ENCODE peak calls at places on chromosomes 13 and 19, in nine cellular contexts. One of them, this sample, is unnamed.

GRCh38 chr13:106036870-106037269 is 498.6 kb downstream of the EFNB2 start:
- DNase-seq in fibroblast of lung: no peak
- DNase-seq in CD8-positive, alpha-beta T cell: no peak
- DNase-seq in endothelial cell of umbilical vein: no peak
- DNase-seq in heart left ventricle: no peak
- DNase-seq in brain microvascular endothelial cell: no peak
- DNase-seq in adrenal gland: no peak
- DNase-seq in upper lobe of right lung: no peak
- DNase-seq in uterus: no peak
- DNase-seq in this sample: no peak

GRCh38 chr13:113357529-113357928 is 6.4 kb downstream of the GRTP1 start:
- DNase-seq in fibroblast of lung: peak; percentile 81
- DNase-seq in CD8-positive, alpha-beta T cell: no peak
- DNase-seq in endothelial cell of umbilical vein: no peak
- DNase-seq in heart left ventricle: no peak
- DNase-seq in brain microvascular endothelial cell: peak; percentile 71
- DNase-seq in adrenal gland: no peak
- DNase-seq in upper lobe of right lung: no peak
- DNase-seq in uterus: no peak
- DNase-seq in this sample: no peak

GRCh38 chr19:12907166-12907565 is 11.9 kb downstream of the SYCE2 start:
- DNase-seq in fibroblast of lung: no peak
- DNase-seq in CD8-positive, alpha-beta T cell: no peak
- DNase-seq in endothelial cell of umbilical vein: no peak
- DNase-seq in heart left ventricle: no peak
- DNase-seq in brain microvascular endothelial cell: no peak
- DNase-seq in adrenal gland: no peak
- DNase-seq in upper lobe of right lung: no peak
- DNase-seq in uterus: no peak
- DNase-seq in this sample: no peak

GRCh38 chr13:38902551-38902950 is 88.1 kb downstream of the STOML3 start:
- DNase-seq in fibroblast of lung: no peak
- DNase-seq in CD8-positive, alpha-beta T cell: no peak
- DNase-seq in endothelial cell of umbilical vein: no peak
- DNase-seq in heart left ventricle: no peak
- DNase-seq in brain microvascular endothelial cell: no peak
- DNase-seq in adrenal gland: no peak
- DNase-seq in upper lobe of right lung: no peak
- DNase-seq in uterus: no peak
- DNase-seq in this sample: peak; percentile 76

GRCh38 chr13:59750860-59751259 is 412.9 kb downstream of the DIAPH3 start:
- DNase-seq in fibroblast of lung: peak; percentile 86
- DNase-seq in CD8-positive, alpha-beta T cell: no peak
- DNase-seq in endothelial cell of umbilical vein: peak; percentile 4
- DNase-seq in heart left ventricle: no peak
- DNase-seq in brain microvascular endothelial cell: peak; percentile 80
- DNase-seq in adrenal gland: no peak
- DNase-seq in upper lobe of right lung: no peak
- DNase-seq in uterus: no peak
- DNase-seq in this sample: peak; percentile 67

GRCh38 chr13:112587359-112587766 is 590 bp downstream of the TUBGCP3 start:
- DNase-seq in fibroblast of lung: peak; percentile 79
- DNase-seq in CD8-positive, alpha-beta T cell: peak; percentile 69
- DNase-seq in endothelial cell of umbilical vein: peak; percentile 85
- DNase-seq in heart left ventricle: peak; percentile 93
- DNase-seq in brain microvascular endothelial cell: peak; percentile 74
- DNase-seq in adrenal gland: peak; percentile 91
- DNase-seq in upper lobe of right lung: peak; percentile 91
- DNase-seq in uterus: peak; percentile 88
- DNase-seq in this sample: peak; percentile 24

GRCh38 chr19:51691122-51692064 is 1.7 kb upstream of the SPACA6 start:
- DNase-seq in fibroblast of lung: peak; percentile 78
- DNase-seq in CD8-positive, alpha-beta T cell: no peak
- DNase-seq in endothelial cell of umbilical vein: no peak
- DNase-seq in heart left ventricle: no peak
- DNase-seq in brain microvascular endothelial cell: no peak
- DNase-seq in adrenal gland: no peak
- DNase-seq in upper lobe of right lung: no peak
- DNase-seq in uterus: no peak
- DNase-seq in this sample: peak; percentile 27

GRCh38 chr13:98658131-98658530 is 81.2 kb upstream of the STK24 start:
- DNase-seq in fibroblast of lung: no peak
- DNase-seq in CD8-positive, alpha-beta T cell: no peak
- DNase-seq in endothelial cell of umbilical vein: no peak
- DNase-seq in heart left ventricle: no peak
- DNase-seq in brain microvascular endothelial cell: no peak
- DNase-seq in adrenal gland: no peak
- DNase-seq in upper lobe of right lung: no peak
- DNase-seq in uterus: no peak
- DNase-seq in this sample: peak; percentile 40

GRCh38 chr19:47729799-47730520 is 15.4 kb upstream of the NOP53 start:
- DNase-seq in fibroblast of lung: peak; percentile 46
- DNase-seq in CD8-positive, alpha-beta T cell: no peak
- DNase-seq in endothelial cell of umbilical vein: peak; percentile 93
- DNase-seq in heart left ventricle: peak; percentile 91
- DNase-seq in brain microvascular endothelial cell: no peak
- DNase-seq in adrenal gland: no peak
- DNase-seq in upper lobe of right lung: peak; percentile 94
- DNase-seq in uterus: peak; percentile 68
- DNase-seq in this sample: peak; percentile 46

GRCh38 chr13:78827471-78827870 is 168.5 kb upstream of the OBI1 start:
- DNase-seq in fibroblast of lung: no peak
- DNase-seq in CD8-positive, alpha-beta T cell: no peak
- DNase-seq in endothelial cell of umbilical vein: no peak
- DNase-seq in heart left ventricle: no peak
- DNase-seq in brain microvascular endothelial cell: no peak
- DNase-seq in adrenal gland: no peak
- DNase-seq in upper lobe of right lung: no peak
- DNase-seq in uterus: no peak
- DNase-seq in this sample: no peak

GRCh38 chr13:94464771-94465170 is 14.7 kb downstream of the DCT start:
- DNase-seq in fibroblast of lung: peak; percentile 8
- DNase-seq in CD8-positive, alpha-beta T cell: no peak
- DNase-seq in endothelial cell of umbilical vein: no peak
- DNase-seq in heart left ventricle: no peak
- DNase-seq in brain microvascular endothelial cell: no peak
- DNase-seq in adrenal gland: no peak
- DNase-seq in upper lobe of right lung: no peak
- DNase-seq in uterus: no peak
- DNase-seq in this sample: no peak

GRCh38 chr19:43525836-43526771 is 897 bp downstream of the ETHE1 start:
- DNase-seq in fibroblast of lung: no peak
- DNase-seq in CD8-positive, alpha-beta T cell: no peak
- DNase-seq in endothelial cell of umbilical vein: peak; percentile 29
- DNase-seq in heart left ventricle: no peak
- DNase-seq in brain microvascular endothelial cell: no peak
- DNase-seq in adrenal gland: peak; percentile 33
- DNase-seq in upper lobe of right lung: no peak
- DNase-seq in uterus: peak; percentile 28
- DNase-seq in this sample: no peak

GRCh38 chr13:36251528-36251927 is 37.2 kb upstream of the SOHLH2 start:
- DNase-seq in fibroblast of lung: peak; percentile 6
- DNase-seq in CD8-positive, alpha-beta T cell: no peak
- DNase-seq in endothelial cell of umbilical vein: no peak
- DNase-seq in heart left ventricle: no peak
- DNase-seq in brain microvascular endothelial cell: no peak
- DNase-seq in adrenal gland: no peak
- DNase-seq in upper lobe of right lung: no peak
- DNase-seq in uterus: no peak
- DNase-seq in this sample: no peak

GRCh38 chr13:33174491-33174890 is 111.1 kb downstream of the STARD13 start:
- DNase-seq in fibroblast of lung: no peak
- DNase-seq in CD8-positive, alpha-beta T cell: no peak
- DNase-seq in endothelial cell of umbilical vein: no peak
- DNase-seq in heart left ventricle: no peak
- DNase-seq in brain microvascular endothelial cell: no peak
- DNase-seq in adrenal gland: no peak
- DNase-seq in upper lobe of right lung: no peak
- DNase-seq in uterus: no peak
- DNase-seq in this sample: no peak

GRCh38 chr19:12965017-12965811 is 4.2 kb upstream of the DAND5 start:
- DNase-seq in fibroblast of lung: peak; percentile 51
- DNase-seq in CD8-positive, alpha-beta T cell: peak; percentile 75
- DNase-seq in endothelial cell of umbilical vein: peak; percentile 74
- DNase-seq in heart left ventricle: peak; percentile 91
- DNase-seq in brain microvascular endothelial cell: peak; percentile 64
- DNase-seq in adrenal gland: peak; percentile 82
- DNase-seq in upper lobe of right lung: peak; percentile 92
- DNase-seq in uterus: peak; percentile 82
- DNase-seq in this sample: no peak

GRCh38 chr19:50214699-50215543 is 11.5 kb downstream of the MYH14 start:
- DNase-seq in fibroblast of lung: no peak
- DNase-seq in CD8-positive, alpha-beta T cell: no peak
- DNase-seq in endothelial cell of umbilical vein: no peak
- DNase-seq in heart left ventricle: no peak
- DNase-seq in brain microvascular endothelial cell: no peak
- DNase-seq in adrenal gland: no peak
- DNase-seq in upper lobe of right lung: peak; percentile 94
- DNase-seq in uterus: no peak
- DNase-seq in this sample: no peak

GRCh38 chr13:23254506-23254905 is 73.7 kb downstream of the SGCG start:
- DNase-seq in fibroblast of lung: no peak
- DNase-seq in CD8-positive, alpha-beta T cell: no peak
- DNase-seq in endothelial cell of umbilical vein: no peak
- DNase-seq in heart left ventricle: no peak
- DNase-seq in brain microvascular endothelial cell: no peak
- DNase-seq in adrenal gland: no peak
- DNase-seq in upper lobe of right lung: no peak
- DNase-seq in uterus: no peak
- DNase-seq in this sample: no peak

GRCh38 chr19:32876919-32877285 is 7.3 kb upstream of the SLC7A9 start:
- DNase-seq in fibroblast of lung: peak; percentile 63
- DNase-seq in CD8-positive, alpha-beta T cell: no peak
- DNase-seq in endothelial cell of umbilical vein: no peak
- DNase-seq in heart left ventricle: no peak
- DNase-seq in brain microvascular endothelial cell: peak; percentile 75
- DNase-seq in adrenal gland: no peak
- DNase-seq in upper lobe of right lung: peak; percentile 19
- DNase-seq in uterus: no peak
- DNase-seq in this sample: no peak

GRCh38 chr13:23620613-23621315 is 50.6 kb downstream of the TNFRSF19 start:
- DNase-seq in fibroblast of lung: no peak
- DNase-seq in CD8-positive, alpha-beta T cell: no peak
- DNase-seq in endothelial cell of umbilical vein: no peak
- DNase-seq in heart left ventricle: no peak
- DNase-seq in brain microvascular endothelial cell: no peak
- DNase-seq in adrenal gland: no peak
- DNase-seq in upper lobe of right lung: no peak
- DNase-seq in uterus: no peak
- DNase-seq in this sample: no peak

GRCh38 chr13:29497137-29497654 is 98.3 kb downstream of the SLC7A1 start:
- DNase-seq in fibroblast of lung: peak; percentile 65
- DNase-seq in CD8-positive, alpha-beta T cell: no peak
- DNase-seq in endothelial cell of umbilical vein: no peak
- DNase-seq in heart left ventricle: peak; percentile 86
- DNase-seq in brain microvascular endothelial cell: peak; percentile 34
- DNase-seq in adrenal gland: no peak
- DNase-seq in upper lobe of right lung: peak; percentile 65
- DNase-seq in uterus: peak; percentile 63
- DNase-seq in this sample: no peak

GRCh38 chr19:2888739-2889224 is 11.9 kb upstream of the ZNF57 start:
- DNase-seq in fibroblast of lung: peak; percentile 8
- DNase-seq in CD8-positive, alpha-beta T cell: peak; percentile 66
- DNase-seq in endothelial cell of umbilical vein: no peak
- DNase-seq in heart left ventricle: no peak
- DNase-seq in brain microvascular endothelial cell: no peak
- DNase-seq in adrenal gland: no peak
- DNase-seq in upper lobe of right lung: no peak
- DNase-seq in uterus: peak; percentile 28
- DNase-seq in this sample: no peak

GRCh38 chr19:2883686-2884439 is 16.7 kb downstream of the ZNF556 start:
- DNase-seq in fibroblast of lung: no peak
- DNase-seq in CD8-positive, alpha-beta T cell: no peak
- DNase-seq in endothelial cell of umbilical vein: no peak
- DNase-seq in heart left ventricle: no peak
- DNase-seq in brain microvascular endothelial cell: no peak
- DNase-seq in adrenal gland: no peak
- DNase-seq in upper lobe of right lung: no peak
- DNase-seq in uterus: no peak
- DNase-seq in this sample: no peak

GRCh38 chr19:2885736-2886135 is 15.0 kb upstream of the ZNF57 start:
- DNase-seq in fibroblast of lung: no peak
- DNase-seq in CD8-positive, alpha-beta T cell: no peak
- DNase-seq in endothelial cell of umbilical vein: no peak
- DNase-seq in heart left ventricle: no peak
- DNase-seq in brain microvascular endothelial cell: no peak
- DNase-seq in adrenal gland: no peak
- DNase-seq in upper lobe of right lung: no peak
- DNase-seq in uterus: no peak
- DNase-seq in this sample: no peak

GRCh38 chr19:2887391-2887914 is 13.3 kb upstream of the ZNF57 start:
- DNase-seq in fibroblast of lung: peak; percentile 47
- DNase-seq in CD8-positive, alpha-beta T cell: no peak
- DNase-seq in endothelial cell of umbilical vein: peak; percentile 85
- DNase-seq in heart left ventricle: no peak
- DNase-seq in brain microvascular endothelial cell: peak; percentile 29
- DNase-seq in adrenal gland: no peak
- DNase-seq in upper lobe of right lung: no peak
- DNase-seq in uterus: no peak
- DNase-seq in this sample: peak; percentile 31
- H3K27ac ChIP-seq in fibroblast of lung: no peak overlapping the region
- H3K27ac ChIP-seq in CD8-positive, alpha-beta T cell: no peak overlapping the region
- H3K27ac ChIP-seq in endothelial cell of umbilical vein: no peak overlapping the region
- H3K27ac ChIP-seq in heart left ventricle: no peak overlapping the region
- H3K27ac ChIP-seq in brain microvascular endothelial cell: no peak overlapping the region
- H3K27ac ChIP-seq in adrenal gland: no peak overlapping the region
- H3K27ac ChIP-seq in upper lobe of right lung: no peak overlapping the region
- H3K27ac ChIP-seq in uterus: no peak overlapping the region
- H3K27ac ChIP-seq in this sample: no peak overlapping the region

GRCh38 chr13:107456431-107456830 is 758.9 kb downstream of the LIG4 start:
- DNase-seq in fibroblast of lung: no peak
- DNase-seq in CD8-positive, alpha-beta T cell: no peak
- DNase-seq in endothelial cell of umbilical vein: peak; percentile 51
- DNase-seq in heart left ventricle: no peak
- DNase-seq in brain microvascular endothelial cell: no peak
- DNase-seq in adrenal gland: no peak
- DNase-seq in upper lobe of right lung: no peak
- DNase-seq in uterus: no peak
- DNase-seq in this sample: no peak
- H3K27me3 ChIP-seq in fibroblast of lung: no peaks in the 10 kb centered on the region
- H3K27me3 ChIP-seq in CD8-positive, alpha-beta T cell: no peaks in the 10 kb centered on the region
- H3K27me3 ChIP-seq in endothelial cell of umbilical vein: no peaks in the 10 kb centered on the region
- H3K27me3 ChIP-seq in heart left ventricle: no peaks in the 10 kb centered on the region
- H3K27me3 ChIP-seq in brain microvascular endothelial cell: no peaks in the 10 kb centered on the region
- H3K27me3 ChIP-seq in adrenal gland: no peaks in the 10 kb centered on the region
- H3K27me3 ChIP-seq in upper lobe of right lung: no peaks in the 10 kb centered on the region
- H3K27me3 ChIP-seq in uterus: no peaks in the 10 kb centered on the region
- H3K27me3 ChIP-seq in this sample: no peaks in the 10 kb centered on the region

GRCh38 chr19:39502640-39503417 is 4.1 kb downstream of the DLL3 start:
- DNase-seq in fibroblast of lung: peak; percentile 69
- DNase-seq in CD8-positive, alpha-beta T cell: peak; percentile 80
- DNase-seq in endothelial cell of umbilical vein: peak; percentile 67
- DNase-seq in heart left ventricle: peak; percentile 84
- DNase-seq in brain microvascular endothelial cell: no peak
- DNase-seq in adrenal gland: peak; percentile 55
- DNase-seq in upper lobe of right lung: peak; percentile 83
- DNase-seq in uterus: peak; percentile 46
- DNase-seq in this sample: no peak
- TF ChIP-seq CTCF in fibroblast of lung: peak; percentile 42
- TF ChIP-seq CTCF in CD8-positive, alpha-beta T cell: peak; percentile 89
- TF ChIP-seq CTCF in endothelial cell of umbilical vein: peak; percentile 82
- TF ChIP-seq CTCF in heart left ventricle: peak; percentile 76
- TF ChIP-seq CTCF in brain microvascular endothelial cell: peak; percentile 51
- TF ChIP-seq CTCF in adrenal gland: peak; percentile 86
- TF ChIP-seq CTCF in upper lobe of right lung: peak; percentile 66
- TF ChIP-seq CTCF in uterus: peak; percentile 70
- TF ChIP-seq CTCF in this sample: peak; percentile 95

GRCh38 chr19:4830768-4831265 is 695 bp downstream of the TICAM1 start:
- DNase-seq in fibroblast of lung: no peak
- DNase-seq in CD8-positive, alpha-beta T cell: no peak
- DNase-seq in endothelial cell of umbilical vein: no peak
- DNase-seq in heart left ventricle: no peak
- DNase-seq in brain microvascular endothelial cell: no peak
- DNase-seq in adrenal gland: no peak
- DNase-seq in upper lobe of right lung: no peak
- DNase-seq in uterus: no peak
- DNase-seq in this sample: no peak
- H3K27ac ChIP-seq in fibroblast of lung: peak overlapping the region; percentile 79
- H3K27ac ChIP-seq in CD8-positive, alpha-beta T cell: peak overlapping the region; percentile 68
- H3K27ac ChIP-seq in endothelial cell of umbilical vein: peak overlapping the region; percentile 90
- H3K27ac ChIP-seq in heart left ventricle: peak overlapping the region; percentile 89
- H3K27ac ChIP-seq in brain microvascular endothelial cell: no peak overlapping the region
- H3K27ac ChIP-seq in adrenal gland: no peak overlapping the region
- H3K27ac ChIP-seq in upper lobe of right lung: peak overlapping the region; percentile 94
- H3K27ac ChIP-seq in uterus: peak overlapping the region; percentile 94
- H3K27ac ChIP-seq in this sample: peak overlapping the region; percentile 94